ENCODE peak calls at places on chromosome 17, in four cellular contexts. S is upper lobe of right lung, W is ascending aorta, A is cardiac muscle cell. E is an unnamed sample.

GRCh38 chr17:5424909-5425308 is 4.9 kb downstream of the RPAIN start:
- DNase-seq in A (no peak), W (no peak), S (no peak), E (no peak)

GRCh38 chr17:2049333-2050245 is 5.3 kb upstream of the HIC1 start:
- DNase-seq in A (peak), W (peak), S (peak), E (peak)

GRCh38 chr17:41492771-41493170 is 3.1 kb upstream of the KRT36 start:
- DNase-seq in S (peak), A (peak), W (no peak), E (no peak)

GRCh38 chr17:64009571-64010402 is 10.6 kb downstream of the ICAM2 start:
- DNase-seq in W (peak), S (no peak), A (no peak), E (no peak)

GRCh38 chr17:2179615-2180295 is 123.8 kb downstream of the SMG6 start:
- DNase-seq in W (peak), S (no peak), A (no peak), E (no peak)

GRCh38 chr17:41734949-41735313 is 488 bp upstream of the HAP1 start:
- DNase-seq in S (no peak), W (no peak), A (peak), E (no peak)

GRCh38 chr17:21213491-21214014 is 408 bp downstream of the TMEM11 start:
- DNase-seq in A (peak), W (peak), S (peak), E (peak)

GRCh38 chr17:46892192-46892703 is 30.7 kb upstream of the GOSR2 start:
- DNase-seq in A (no peak), S (no peak), W (no peak), E (no peak)

GRCh38 chr17:10337136-10337535 is 35.7 kb downstream of the MYH13 start:
- DNase-seq in A (no peak), S (no peak), W (no peak), E (no peak)

GRCh38 chr17:16872351-16872751 is 99.6 kb downstream of the TNFRSF13B start:
- DNase-seq in W (no peak), S (peak), A (no peak), E (no peak)

GRCh38 chr17:17740627-17741237 is 59.5 kb downstream of the RAI1 start:
- DNase-seq in A (no peak), W (no peak), S (no peak), E (no peak)

GRCh38 chr17:65785109-65785508 is 223.7 kb upstream of the AXIN2 start:
- DNase-seq in W (no peak), A (no peak), S (no peak), E (no peak)

GRCh38 chr17:28041844-28042656 is 427 bp upstream of the NLK start:
- DNase-seq in W (peak), S (no peak), A (no peak), E (no peak)

GRCh38 chr17:57987582-57988300 is at the start of gene VEZF1:
- DNase-seq in W (peak), S (peak), A (peak), E (peak)

GRCh38 chr17:81913394-81914102 is 2.3 kb upstream of the PCYT2 start:
- DNase-seq in A (no peak), S (no peak), W (no peak), E (no peak)

GRCh38 chr17:49031965-49032928 is 35.1 kb downstream of the IGF2BP1 start:
- DNase-seq in A (peak), S (no peak), W (no peak), E (peak)

GRCh38 chr17:53032861-53033271 is 789.9 kb upstream of the KIF2B start:
- DNase-seq in A (peak), W (no peak), S (no peak), E (peak)

GRCh38 chr17:35132816-35133550 is 9.1 kb downstream of the NLE1 start:
- DNase-seq in A (no peak), W (no peak), S (no peak), E (no peak)

GRCh38 chr17:70564006-70564620 is 394.8 kb downstream of the KCNJ2 start:
- DNase-seq in W (no peak), S (no peak), A (no peak), E (no peak)

GRCh38 chr17:4090898-4091297 is 51.9 kb downstream of the ZZEF1 start:
- DNase-seq in W (no peak), S (no peak), A (no peak), E (no peak)

GRCh38 chr17:75762513-75763268 is 2.3 kb downstream of the GALK1 start:
- DNase-seq in S (no peak), W (no peak), A (no peak), E (no peak)
- H3K27ac ChIP-seq in S (no peak), W (no peak), A (no peak), E (no peak)

GRCh38 chr17:29175349-29175748 is 4.8 kb downstream of the MYO18A start:
- DNase-seq in A (no peak), W (no peak), S (no peak), E (no peak)
- H3K27ac ChIP-seq in A (no peak), W (no peak), S (no peak), E (no peak)

DNA sequence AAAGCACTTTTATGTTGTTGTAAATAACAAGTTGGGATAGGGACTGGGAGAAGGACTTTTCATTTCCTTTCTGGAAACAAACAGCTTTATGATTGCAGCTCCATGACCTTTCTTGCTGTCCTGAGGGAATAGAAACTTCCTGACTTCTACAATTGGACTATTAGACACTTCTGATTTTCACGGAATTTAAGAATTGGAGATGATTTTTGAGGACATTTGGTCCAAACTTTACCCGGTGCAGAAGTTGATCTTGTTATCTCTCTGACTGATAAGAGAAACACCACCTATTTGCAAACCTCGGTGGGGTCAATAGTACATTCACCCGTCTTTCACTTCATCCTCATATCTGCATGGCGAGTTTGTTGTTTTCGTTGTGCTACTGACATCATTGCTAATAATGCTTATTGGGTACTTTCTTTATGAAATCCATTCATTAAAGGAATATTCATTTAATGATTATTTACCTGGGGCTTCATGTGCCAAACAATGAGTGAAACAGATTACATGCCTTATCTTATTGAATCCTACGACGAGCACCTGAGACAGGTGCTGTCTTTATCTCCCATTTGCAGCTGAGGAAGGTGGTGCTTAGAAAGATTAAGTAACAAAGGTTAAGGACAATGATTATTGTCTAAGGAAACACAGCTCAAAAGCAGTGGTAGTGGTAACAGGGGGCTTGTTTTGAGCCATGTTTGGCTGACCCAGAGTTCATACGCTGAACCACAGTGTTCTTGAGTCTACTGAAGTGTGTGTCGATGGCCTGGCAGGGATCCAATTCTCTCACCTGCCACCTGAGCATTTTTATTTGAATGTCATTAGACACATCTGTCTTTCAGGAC is 176.9 kb upstream of the FAM20A start:
- DNase-seq in W (no peak), A (no peak), S (no peak), E (no peak)
- H3K27ac ChIP-seq in W (no peak), A (no peak), S (no peak), E (no peak)

GRCh38 chr17:77227461-77228223 is 86.9 kb downstream of the SEC14L1 start:
- DNase-seq in A (no peak), S (no peak), W (no peak), E (no peak)
- H3K27ac ChIP-seq in A (peak), S (peak), W (peak), E (no peak)

DNA sequence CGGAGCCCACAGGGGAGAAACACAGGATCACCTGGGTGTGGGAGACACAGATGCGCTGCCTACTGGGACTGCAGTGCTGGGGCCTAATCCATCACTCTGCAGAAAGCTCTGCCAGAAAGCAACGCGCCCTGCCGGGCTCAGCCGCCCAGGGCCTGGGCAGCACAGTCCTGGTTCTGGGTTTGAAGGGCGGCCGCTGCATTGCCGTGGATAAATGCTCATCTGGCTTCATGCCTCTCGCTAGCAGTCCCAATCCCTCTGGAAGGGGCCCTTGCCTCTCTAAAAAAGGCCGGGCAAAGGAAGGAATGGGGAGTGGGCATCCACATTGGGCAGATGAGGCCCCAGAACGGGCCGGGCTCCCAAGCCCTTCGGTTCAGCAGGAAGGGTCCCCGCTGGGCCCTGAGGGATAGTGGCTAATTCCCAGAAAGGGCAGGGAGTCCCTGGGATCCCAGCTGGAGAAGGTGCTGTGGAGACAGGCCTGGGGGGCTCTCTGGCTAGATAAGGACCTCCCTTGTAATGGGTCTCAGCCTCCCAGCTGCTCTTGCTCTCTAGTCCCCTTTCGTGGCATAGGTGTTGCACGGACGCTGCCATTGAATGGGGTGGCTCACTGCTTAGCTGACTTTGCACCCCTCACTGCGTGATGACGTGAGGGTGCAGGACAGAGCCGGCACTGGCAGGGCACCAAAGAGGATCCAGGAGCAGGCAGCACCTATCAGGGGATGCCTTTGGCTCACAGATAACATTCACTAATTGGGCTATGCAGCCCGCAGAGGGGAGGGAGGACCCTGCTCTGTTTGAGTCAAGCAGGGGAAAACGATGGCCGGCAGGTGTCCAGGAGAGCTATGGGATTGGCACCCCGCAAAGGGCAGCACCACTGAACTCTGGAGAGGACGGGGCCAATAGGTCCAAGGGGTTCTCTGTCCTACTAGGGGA is 88.6 kb downstream of the PGS1 start:
- DNase-seq in A (no peak), S (no peak), W (no peak), E (no peak)
- H3K27ac ChIP-seq in A (no peak), S (no peak), W (no peak), E (no peak)

GRCh38 chr17:61160789-61161440 is 238.7 kb upstream of the TBX2 start:
- DNase-seq in W (no peak), S (no peak), A (no peak), E (no peak)

GRCh38 chr17:61155590-61156181 is 244.0 kb upstream of the TBX2 start:
- DNase-seq in S (no peak), A (no peak), W (no peak), E (no peak)

GRCh38 chr17:61159415-61159814 is 240.2 kb upstream of the TBX2 start:
- DNase-seq in A (no peak), W (no peak), S (no peak), E (no peak)

GRCh38 chr17:61157246-61157887 is 242.3 kb upstream of the TBX2 start:
- DNase-seq in A (no peak), W (no peak), S (no peak), E (no peak)

DNA sequence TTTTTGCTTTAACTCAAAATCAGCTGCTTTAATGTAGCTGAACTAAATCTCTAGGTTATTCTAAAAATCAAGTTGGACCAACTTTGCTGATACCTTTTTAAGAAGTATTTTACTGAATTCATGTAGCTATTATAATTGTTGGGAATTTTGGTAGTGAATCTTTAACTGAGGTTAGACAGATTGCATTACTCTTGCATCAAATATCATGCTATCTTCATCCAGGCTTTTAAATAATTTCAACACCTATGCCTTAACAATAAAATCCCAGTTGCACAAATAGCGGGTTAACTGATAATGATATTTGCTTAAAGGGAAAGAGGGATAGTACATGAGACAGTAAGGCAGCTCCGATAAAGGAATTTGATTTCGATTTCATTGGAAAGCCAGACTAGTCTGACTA is 241.3 kb upstream of the TBX2 start:
- DNase-seq in W (no peak), A (no peak), S (no peak), E (no peak)
- H3K27ac ChIP-seq in W (no peak), A (no peak), S (peak), E (no peak)

E was measured in OCI-LY7.